ENCODE peak calls at places on chromosomes 2 and 18, in four cellular contexts. O is stimulated activated CD4-positive, alpha-beta T cell treated with anti-CD3 and anti-CD28 coated beads, Interleukin-4, amount 100 ng/mL, for 1 hour; R is HL-60; Q is Peyer's patch. L is an unnamed sample.

GRCh38 chr2:68855550-68855949 is 15.6 kb downstream of the BMP10 start:
- DNase-seq in O (no peak), R (no peak), Q (no peak), L (no peak)

GRCh38 chr2:182066439-182067061 is 80.9 kb downstream of the PPP1R1C start:
- DNase-seq in O (no peak), R (no peak), Q (no peak), L (no peak)

GRCh38 chr18:74611791-74612190 is 14.1 kb downstream of the ZNF407 start:
- DNase-seq in O (no peak), R (no peak), Q (no peak), L (no peak)

GRCh38 chr2:29215073-29215472 is 99.9 kb downstream of the CLIP4 start:
- DNase-seq in O (no peak), R (no peak), Q (no peak), L (no peak)

GRCh38 chr2:48341556-48342133 is 188.3 kb upstream of the STON1 start:
- DNase-seq in O (no peak), R (no peak), Q (no peak), L (no peak)

GRCh38 chr2:222315443-222316121 is 16.8 kb upstream of the PAX3 start:
- DNase-seq in O (no peak), R (no peak), Q (no peak), L (no peak)

GRCh38 chr18:33505297-33505696 is 64.8 kb upstream of the CCDC178 start:
- DNase-seq in O (no peak), R (no peak), Q (no peak), L (no peak)

GRCh38 chr2:81250270-81250669 is 945.7 kb upstream of the LRRTM1 start:
- DNase-seq in O (no peak), R (no peak), Q (no peak), L (no peak)

GRCh38 chr2:222728621-222729020 is 57.2 kb downstream of the MOGAT1 start:
- DNase-seq in O (no peak), R (no peak), Q (no peak), L (no peak)

GRCh38 chr18:35311506-35311905 is 21.5 kb upstream of the ZSCAN30 start:
- DNase-seq in O (no peak), R (no peak), Q (no peak), L (no peak)

GRCh38 chr2:23503097-23503496 is 118.1 kb downstream of the KLHL29 start:
- DNase-seq in O (no peak), R (no peak), Q (no peak), L (no peak)

GRCh38 chr2:199310654-199311275 is 147.0 kb downstream of the SATB2 start:
- DNase-seq in O (no peak), R (no peak), Q (no peak), L (no peak)

GRCh38 chr2:237341872-237342271 is 72.1 kb downstream of the COL6A3 start:
- DNase-seq in O (no peak), R (no peak), Q (no peak), L (no peak)

GRCh38 chr2:77161009-77161408 is 361.2 kb downstream of the LRRTM4 start:
- DNase-seq in O (no peak), R (no peak), Q (no peak), L (no peak)

GRCh38 chr2:190858817-190859216 is 21.8 kb upstream of the GLS start:
- DNase-seq in O (no peak), R (no peak), Q (no peak), L (no peak)

GRCh38 chr2:166173263-166173662 is 45.4 kb upstream of the SCN1A start:
- DNase-seq in O (no peak), R (no peak), Q (no peak), L (no peak)

GRCh38 chr18:50937183-50937582 is 30.7 kb upstream of the ELAC1 start:
- DNase-seq in O (no peak), R (no peak), Q (no peak), L (no peak)

GRCh38 chr2:69538872-69539548 is 101.8 kb upstream of the NFU1 start:
- DNase-seq in O (no peak), R (no peak), Q (no peak), L (no peak)

GRCh38 chr2:138247302-138247701 is 254.3 kb upstream of the SPOPL start:
- DNase-seq in O (no peak), R (no peak), Q (no peak), L (no peak)

GRCh38 chr2:84527137-84528129 is 11.1 kb downstream of the DNAH6 start:
- DNase-seq in O (no peak), R (no peak), Q (no peak), L (no peak)

GRCh38 chr2:21039080-21039556 is 4.8 kb downstream of the APOB start:
- DNase-seq in O (no peak), R (no peak), Q (no peak), L (no peak)

GRCh38 chr2:3435440-3435839 is 55.9 kb downstream of the TRAPPC12 start:
- DNase-seq in O (no peak), R (no peak), Q (no peak), L (no peak)